ENCODE peak calls at places on chromosomes 5 and 9, in four cellular contexts. N is natural killer cell treated with Interleukin-12 subunit alpha and Interleukin-12 subunit beta and Interleukin-15 and Interleukin-18, amount 100 ng/mL, for 72 hours; X is A172; B is activated naive CD8-positive, alpha-beta T cell treated with anti-CD3 and anti-CD28 coated beads for 36 hours. Q is an unnamed sample.

GRCh38 chr5:133698646-133699526 is 86.5 kb upstream of the FSTL4 start:
- DNase-seq in N (no peak), X (no peak), B (no peak), Q (no peak)

GRCh38 chr5:77993141-77993540 is 217.0 kb upstream of the TBCA start:
- DNase-seq in N (no peak), X (no peak), B (no peak), Q (no peak)

GRCh38 chr5:151492729-151493128 is 45.3 kb downstream of the SLC36A1 start:
- DNase-seq in N (no peak), X (peak; percentile 61), B (no peak), Q (no peak)

GRCh38 chr5:612498-613424 is 621 bp downstream of the CEP72 start:
- DNase-seq in N (no peak), X (peak; percentile 35), B (no peak), Q (peak; percentile 35)

GRCh38 chr9:114383866-114384231 is 3.9 kb downstream of the AKNA start:
- DNase-seq in N (peak; percentile 60), X (no peak), B (no peak), Q (no peak)

GRCh38 chr9:69140123-69140741 is 33.8 kb upstream of the TJP2 start:
- DNase-seq in N (no peak), X (no peak), B (no peak), Q (no peak)

GRCh38 chr5:133687212-133688051 is 75.1 kb upstream of the FSTL4 start:
- DNase-seq in N (no peak), X (no peak), B (no peak), Q (no peak)

GRCh38 chr5:129899454-129899853 is 4.8 kb upstream of the CHSY3 start:
- DNase-seq in N (no peak), X (no peak), B (no peak), Q (no peak)

GRCh38 chr5:174204914-174205313 is 159.4 kb downstream of the NSG2 start:
- DNase-seq in N (no peak), X (peak; percentile 87), B (no peak), Q (peak; percentile 32)

GRCh38 chr5:131541766-131542165 is 93.3 kb downstream of the RAPGEF6 start:
- DNase-seq in N (no peak), X (peak; percentile 60), B (no peak), Q (no peak)

GRCh38 chr5:61304611-61305369 is 27.3 kb upstream of the ZSWIM6 start:
- DNase-seq in N (no peak), X (peak; percentile 90), B (no peak), Q (no peak)

GRCh38 chr5:88770290-88771257 is 112.4 kb downstream of the MEF2C start:
- DNase-seq in N (no peak), X (no peak), B (no peak), Q (no peak)

GRCh38 chr9:116432051-116432450 is 255.1 kb upstream of the TRIM32 start:
- DNase-seq in N (no peak), X (no peak), B (no peak), Q (no peak)

GRCh38 chr9:14352549-14352948 is 38.6 kb upstream of the NFIB start:
- DNase-seq in N (no peak), X (no peak), B (no peak), Q (no peak)

GRCh38 chr5:149367249-149367971 is 9.6 kb downstream of the PCYOX1L start:
- DNase-seq in N (no peak), X (peak; percentile 65), B (peak; percentile 45), Q (peak; percentile 81)

GRCh38 chr9:137313956-137314560 is 12.0 kb upstream of the NRARP start:
- DNase-seq in N (no peak), X (no peak), B (no peak), Q (no peak)

GRCh38 chr5:139593716-139594319 is 32.7 kb downstream of the UBE2D2 start:
- DNase-seq in N (no peak), X (peak; percentile 67), B (no peak), Q (no peak)

GRCh38 chr9:5869315-5870019 is 21.2 kb upstream of the MLANA start:
- DNase-seq in N (no peak), X (no peak), B (peak; percentile 21), Q (no peak)

GRCh38 chr5:61667523-61668229 is 335.6 kb downstream of the ZSWIM6 start:
- DNase-seq in N (no peak), X (no peak), B (no peak), Q (no peak)

GRCh38 chr5:114332925-114333324 is 28.9 kb upstream of the KCNN2 start:
- DNase-seq in N (no peak), X (no peak), B (no peak), Q (no peak)

GRCh38 chr5:171816666-171817065 is 31.0 kb downstream of the SMIM23 start:
- DNase-seq in N (no peak), X (no peak), B (no peak), Q (no peak)

GRCh38 chr5:161897033-161897432 is 49.1 kb downstream of the GABRA1 start:
- DNase-seq in N (no peak), X (no peak), B (no peak), Q (no peak)

GRCh38 chr5:133147815-133148634 is 96.2 kb downstream of the HSPA4 start:
- DNase-seq in N (no peak), X (no peak), B (no peak), Q (no peak)

GRCh38 chr5:59178071-59178470 is 595.2 kb downstream of the RAB3C start:
- DNase-seq in N (no peak), X (no peak), B (no peak), Q (no peak)

GRCh38 chr9:88917375-88917774 is 73.9 kb upstream of the S1PR3 start:
- DNase-seq in N (no peak), X (no peak), B (no peak), Q (no peak)

GRCh38 chr9:130417602-130418001 is 27.2 kb upstream of the ASS1 start:
- DNase-seq in N (no peak), X (no peak), B (no peak), Q (no peak)

GRCh38 chr9:120928720-120929389 is 2.3 kb upstream of the TRAF1 start:
- DNase-seq in N (peak; percentile 93), X (no peak), B (peak; percentile 83), Q (peak; percentile 74)

GRCh38 chr5:27900761-27901160 is 862.4 kb upstream of the CDH9 start:
- DNase-seq in N (no peak), X (no peak), B (no peak), Q (no peak)

GRCh38 chr5:175889910-175890684 is 18.7 kb downstream of the CPLX2 start:
- DNase-seq in N (peak; percentile 23), X (peak; percentile 89), B (no peak), Q (no peak)

GRCh38 chr5:73111536-73111935 is 8.8 kb upstream of the TMEM171 start:
- DNase-seq in N (no peak), X (no peak), B (no peak), Q (no peak)

GRCh38 chr5:55360190-55360589 is 52.4 kb downstream of the MTREX start:
- DNase-seq in N (no peak), X (peak; percentile 11), B (no peak), Q (no peak)